ENCODE peak calls at places on chromosomes 7 and 10, in five cellular contexts. R, J, M, F and H are unnamed samples.

GRCh38 chr7:90973146-90973545 is 291.1 kb upstream of the FZD1 start:
- DNase-seq in R (peak; percentile 8), J (no peak), M (no peak), F (no peak), H (no peak)

GRCh38 chr10:130550952-130551674 is 414.9 kb downstream of the GLRX3 start:
- DNase-seq in R (no peak), J (no peak), M (no peak), F (no peak), H (no peak)

GRCh38 chr10:91077549-91078017 is 142.9 kb upstream of the PCGF5 start:
- DNase-seq in R (peak; percentile 11), J (peak; percentile 21), M (peak; percentile 92), F (peak; percentile 27), H (peak; percentile 92)

GRCh38 chr10:113000876-113001598 is 51.0 kb downstream of the TCF7L2 start:
- DNase-seq in R (no peak), J (no peak), M (no peak), F (no peak), H (no peak)

GRCh38 chr7:39624202-39624807 is 933 bp downstream of the RALA start:
- DNase-seq in R (no peak), J (peak; percentile 21), M (no peak), F (no peak), H (no peak)

GRCh38 chr7:24860611-24861010 is 103.3 kb upstream of the GSDME start:
- DNase-seq in R (no peak), J (no peak), M (no peak), F (no peak), H (no peak)

GRCh38 chr7:76066716-76067503 is 19.0 kb downstream of the MDH2 start:
- DNase-seq in R (no peak), J (no peak), M (no peak), F (no peak), H (no peak)

GRCh38 chr7:83347836-83348482 is 185.3 kb upstream of the PCLO start:
- DNase-seq in R (peak; percentile 65), J (no peak), M (no peak), F (no peak), H (no peak)

GRCh38 chr10:60359066-60359465 is 30.6 kb downstream of the ANK3 start:
- DNase-seq in R (no peak), J (no peak), M (no peak), F (no peak), H (no peak)

GRCh38 chr7:83365746-83366145 is 203.1 kb upstream of the PCLO start:
- DNase-seq in R (no peak), J (no peak), M (no peak), F (no peak), H (no peak)

GRCh38 chr10:88110355-88110754 is 246.9 kb downstream of the PTEN start:
- DNase-seq in R (peak; percentile 72), J (no peak), M (no peak), F (no peak), H (no peak)

GRCh38 chr7:18163091-18163490 is 135.4 kb upstream of the PRPS1L1 start:
- DNase-seq in R (no peak), J (no peak), M (no peak), F (no peak), H (no peak)

GRCh38 chr10:133024711-133025557 is 62.8 kb upstream of the ADGRA1 start:
- DNase-seq in R (no peak), J (no peak), M (no peak), F (no peak), H (no peak)

GRCh38 chr7:47047384-47047783 is 534.5 kb downstream of the TNS3 start:
- DNase-seq in R (no peak), J (no peak), M (no peak), F (peak; percentile 65), H (no peak)

GRCh38 chr7:42745357-42746022 is 166.4 kb downstream of the C7orf25 start:
- DNase-seq in R (peak; percentile 4), J (no peak), M (peak; percentile 28), F (peak; percentile 41), H (peak; percentile 25)

GRCh38 chr10:34186740-34187139 is 628.4 kb downstream of the PARD3 start:
- DNase-seq in R (no peak), J (no peak), M (no peak), F (no peak), H (no peak)

GRCh38 chr7:132290021-132290420 is 286.2 kb downstream of the PLXNA4 start:
- DNase-seq in R (no peak), J (no peak), M (no peak), F (no peak), H (no peak)

GRCh38 chr7:2201686-2202360 is 30.9 kb downstream of the MAD1L1 start:
- DNase-seq in R (no peak), J (peak; percentile 75), M (no peak), F (no peak), H (peak; percentile 40)

GRCh38 chr10:21993360-21994001 is 10.0 kb downstream of the DNAJC1 start:
- DNase-seq in R (peak; percentile 29), J (no peak), M (no peak), F (no peak), H (no peak)

GRCh38 chr10:8840356-8840755 is 785.9 kb downstream of the GATA3 start:
- DNase-seq in R (no peak), J (no peak), M (no peak), F (no peak), H (no peak)

GRCh38 chr10:88066876-88067275 is 203.5 kb downstream of the PTEN start:
- DNase-seq in R (no peak), J (no peak), M (no peak), F (no peak), H (no peak)

GRCh38 chr7:115034515-115034914 is 112.6 kb downstream of the MDFIC start:
- DNase-seq in R (no peak), J (no peak), M (no peak), F (no peak), H (no peak)

GRCh38 chr10:14247650-14248258 is 83.0 kb downstream of the FRMD4A start:
- DNase-seq in R (no peak), J (peak; percentile 46), M (no peak), F (no peak), H (peak; percentile 29)

GRCh38 chr7:18288322-18289037 is 207.1 kb upstream of the HDAC9 start:
- DNase-seq in R (no peak), J (no peak), M (no peak), F (no peak), H (no peak)

GRCh38 chr10:79166312-79166721 is 97.6 kb downstream of the ZMIZ1 start:
- DNase-seq in R (no peak), J (no peak), M (no peak), F (no peak), H (peak; percentile 82)

GRCh38 chr7:113809591-113809990 is 109.2 kb downstream of the PPP1R3A start:
- DNase-seq in R (no peak), J (no peak), M (no peak), F (no peak), H (no peak)

GRCh38 chr10:3473271-3473670 is 300.7 kb upstream of the PITRM1 start:
- DNase-seq in R (no peak), J (no peak), M (no peak), F (no peak), H (no peak)

GRCh38 chr10:132441818-132442217 is 44.8 kb downstream of the PWWP2B start:
- DNase-seq in R (no peak), J (no peak), M (no peak), F (no peak), H (no peak)

DNA sequence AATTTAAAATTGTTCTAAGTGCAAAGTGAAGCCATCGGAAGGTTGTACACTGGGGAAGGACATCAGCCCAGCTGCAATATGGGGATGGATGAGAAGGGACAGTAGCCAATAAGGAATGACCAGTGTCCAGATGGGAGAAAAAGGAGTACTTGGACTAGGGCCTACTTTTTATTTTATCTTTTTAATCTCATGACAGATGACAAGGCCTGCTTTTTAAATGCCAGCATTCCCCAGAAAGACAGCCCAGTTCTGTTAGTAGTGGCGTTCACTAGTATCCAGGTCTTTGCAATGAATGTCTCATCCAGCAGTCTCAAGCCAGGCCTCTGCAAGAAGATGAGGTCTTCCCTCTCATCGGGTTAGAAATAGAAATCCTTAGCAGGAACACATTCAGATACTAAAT is 228.0 kb downstream of the ARHGAP21 start:
- DNase-seq in R (no peak), J (no peak), M (no peak), F (no peak), H (no peak)
- H3K4me1 ChIP-seq in R (no peaks in the 10 kb centered on the region), J (no peaks in the 10 kb centered on the region), M (no peaks in the 10 kb centered on the region), F (no peaks in the 10 kb centered on the region), H (no peaks in the 10 kb centered on the region)

GRCh38 chr7:100091411-100092181 is 2.8 kb downstream of the COPS6 start:
- DNase-seq in R (peak; percentile 37), J (no peak), M (no peak), F (no peak), H (no peak)
- TF ChIP-seq POLR2A in R (no peak), J (no peak), M (no peak), F (no peak), H (no peak)

DNA sequence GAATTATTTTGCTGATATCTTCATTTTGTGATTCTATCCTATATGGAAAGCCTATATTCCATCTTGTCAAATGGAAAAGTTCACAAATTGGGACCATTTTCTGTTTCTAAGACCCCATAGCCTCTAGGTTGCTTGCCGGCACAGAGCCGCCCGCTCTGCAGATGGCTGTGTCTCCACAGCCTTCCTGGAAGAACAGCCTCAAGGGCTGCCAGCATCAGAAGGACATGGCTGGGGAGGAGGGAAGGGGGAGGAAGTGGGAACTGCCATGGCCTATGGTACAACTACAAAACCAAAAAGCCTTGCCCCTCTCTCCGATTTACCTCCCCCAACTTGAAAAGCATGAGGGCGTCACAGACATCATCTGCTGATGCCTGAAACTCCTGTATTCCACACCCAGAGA is 75.9 kb downstream of the LANCL2 start:
- DNase-seq in R (no peak), J (no peak), M (no peak), F (no peak), H (no peak)
- H3K4me1 ChIP-seq in R (peaks cover 11% of the 10 kb centered on the region), J (no peaks in the 10 kb centered on the region), M (no peaks in the 10 kb centered on the region), F (no peaks in the 10 kb centered on the region), H (peaks cover 6% of the 10 kb centered on the region)

GRCh38 chr10:96614515-96614914 is 27.7 kb upstream of the TM9SF3 start:
- DNase-seq in R (peak; percentile 87), J (no peak), M (no peak), F (no peak), H (peak; percentile 31)

GRCh38 chr10:96612052-96612830 is 25.4 kb upstream of the TM9SF3 start:
- DNase-seq in R (no peak), J (no peak), M (no peak), F (no peak), H (no peak)

GRCh38 chr10:96616961-96617360 is 30.1 kb upstream of the TM9SF3 start:
- DNase-seq in R (no peak), J (no peak), M (no peak), F (no peak), H (no peak)

GRCh38 chr10:96610817-96611216 is 24.0 kb upstream of the TM9SF3 start:
- DNase-seq in R (no peak), J (no peak), M (peak; percentile 72), F (no peak), H (no peak)

GRCh38 chr10:96613565-96613964 is 26.8 kb upstream of the TM9SF3 start:
- DNase-seq in R (peak; percentile 3), J (no peak), M (no peak), F (no peak), H (no peak)
- TF ChIP-seq POLR2A in R (no peak), J (no peak), M (no peak), F (no peak), H (no peak)

GRCh38 chr7:21762469-21762868 is 183.2 kb downstream of the CDCA7L start:
- DNase-seq in R (no peak), J (no peak), M (no peak), F (no peak), H (no peak)
- H3K4me1 ChIP-seq in R (no peaks in the 10 kb centered on the region), J (no peaks in the 10 kb centered on the region), M (no peaks in the 10 kb centered on the region), F (no peaks in the 10 kb centered on the region), H (no peaks in the 10 kb centered on the region)

GRCh38 chr7:50309130-50309478 is 4.6 kb downstream of the IKZF1 start:
- DNase-seq in R (no peak), J (no peak), M (no peak), F (no peak), H (no peak)
- TF ChIP-seq POLR2A in R (no peak), J (no peak), M (no peak), F (no peak), H (no peak)